ENCODE peak calls at places on chromosomes 13 and 19, in six cellular contexts. X, W, L, P, T and S are unnamed samples.

GRCh38 chr13:99075268-99076191 is 97.7 kb upstream of the DOCK9 start:
- DNase-seq in T (no peak), L (no peak), X (no peak), P (no peak), W (no peak), S (no peak)

GRCh38 chr19:36120092-36120983 is 5.1 kb downstream of the TBCB start:
- DNase-seq in P (no peak), W (no peak), X (no peak), L (no peak), T (no peak), S (no peak)

GRCh38 chr13:110950356-110950755 is 35.5 kb upstream of the ANKRD10 start:
- DNase-seq in T (no peak), L (no peak), P (no peak), X (no peak), W (no peak), S (no peak)

GRCh38 chr13:108947551-108948030 is 318.2 kb downstream of the MYO16 start:
- DNase-seq in T (no peak), W (no peak), L (no peak), X (no peak), P (no peak), S (no peak)

GRCh38 chr19:7293795-7294570 is at the start of gene INSR:
- DNase-seq in P (peak; percentile 90), L (peak; percentile 95), X (peak; percentile 88), W (peak; percentile 48), T (peak; percentile 94), S (peak; percentile 94)

GRCh38 chr19:11639602-11640471 is 42.6 kb downstream of the ZNF627 start:
- DNase-seq in L (peak; percentile 99), W (peak; percentile 89), T (peak; percentile 96), P (peak; percentile 96), X (peak; percentile 98), S (peak; percentile 99)

GRCh38 chr19:32539240-32539916 is 41.6 kb upstream of the PDCD5 start:
- DNase-seq in P (no peak), L (no peak), X (no peak), T (no peak), W (no peak), S (peak; percentile 68)

GRCh38 chr13:42594577-42595571 is 20.9 kb downstream of the TNFSF11 start:
- DNase-seq in L (peak; percentile 87), T (no peak), X (peak; percentile 51), P (peak; percentile 42), W (peak; percentile 36), S (peak; percentile 71)

GRCh38 chr13:26021516-26021915 is 30.3 kb downstream of the SHISA2 start:
- DNase-seq in X (no peak), L (no peak), W (no peak), T (no peak), P (no peak), S (no peak)

GRCh38 chr13:35964764-35965163 is 166.4 kb downstream of the DCLK1 start:
- DNase-seq in X (no peak), T (no peak), P (no peak), L (peak; percentile 41), W (no peak), S (no peak)

GRCh38 chr19:54570316-54570715 is 3.3 kb upstream of the LILRA2 start:
- DNase-seq in X (no peak), L (no peak), W (no peak), P (no peak), T (no peak), S (no peak)

GRCh38 chr13:46295531-46296464 is 84.1 kb downstream of the LRRC63 start:
- DNase-seq in W (peak; percentile 62), X (no peak), T (no peak), L (no peak), P (no peak), S (peak; percentile 32)

GRCh38 chr13:84607614-84608013 is 725.3 kb upstream of the SLITRK1 start:
- DNase-seq in W (no peak), L (no peak), P (no peak), X (no peak), T (no peak), S (no peak)

GRCh38 chr19:39916851-39917396 is 17.5 kb downstream of the FCGBP start:
- DNase-seq in L (no peak), P (no peak), W (no peak), T (no peak), X (no peak), S (no peak)

GRCh38 chr13:24664726-24665409 is 15.3 kb upstream of the ATP12A start:
- DNase-seq in T (no peak), P (no peak), X (no peak), L (no peak), W (no peak), S (no peak)

GRCh38 chr19:55346725-55347441 is 7.2 kb downstream of the KMT5C start:
- DNase-seq in W (no peak), L (no peak), X (no peak), T (no peak), P (no peak), S (no peak)

GRCh38 chr19:7879102-7879770 is 5.0 kb upstream of the PRR36 start:
- DNase-seq in P (no peak), T (no peak), X (no peak), W (no peak), L (no peak), S (no peak)

GRCh38 chr19:55027472-55028337 is 10.4 kb downstream of the GP6 start:
- DNase-seq in W (no peak), P (no peak), L (no peak), T (no peak), X (no peak), S (no peak)

GRCh38 chr13:29483211-29483610 is 112.3 kb downstream of the SLC7A1 start:
- DNase-seq in L (no peak), W (no peak), X (no peak), T (no peak), P (peak; percentile 51), S (no peak)

GRCh38 chr13:53783466-53783865 is 754.9 kb downstream of the OLFM4 start:
- DNase-seq in T (peak; percentile 35), L (peak; percentile 6), X (no peak), P (no peak), W (no peak), S (no peak)

GRCh38 chr19:48400018-48400742 is 6.7 kb downstream of the GRIN2D start:
- DNase-seq in X (peak; percentile 98), P (peak; percentile 49), T (no peak), W (peak; percentile 37), L (peak; percentile 70), S (no peak)

GRCh38 chr19:18204394-18205179 is 745 bp upstream of the RAB3A start:
- DNase-seq in T (no peak), P (peak; percentile 80), L (peak; percentile 87), W (peak; percentile 76), X (no peak), S (peak; percentile 58)

GRCh38 chr19:18205180-18205915 is 1.5 kb upstream of the RAB3A start:
- DNase-seq in T (peak; percentile 88), W (peak; percentile 88), X (peak; percentile 58), L (peak; percentile 84), P (peak; percentile 92), S (peak; percentile 78)

GRCh38 chr19:18211683-18212082 is 7.8 kb upstream of the RAB3A start:
- DNase-seq in X (no peak), P (no peak), W (no peak), L (no peak), T (no peak), S (no peak)

GRCh38 chr19:18206018-18206417 is 2.2 kb upstream of the RAB3A start:
- DNase-seq in X (no peak), L (peak; percentile 2), T (no peak), W (no peak), P (no peak), S (no peak)

DNA sequence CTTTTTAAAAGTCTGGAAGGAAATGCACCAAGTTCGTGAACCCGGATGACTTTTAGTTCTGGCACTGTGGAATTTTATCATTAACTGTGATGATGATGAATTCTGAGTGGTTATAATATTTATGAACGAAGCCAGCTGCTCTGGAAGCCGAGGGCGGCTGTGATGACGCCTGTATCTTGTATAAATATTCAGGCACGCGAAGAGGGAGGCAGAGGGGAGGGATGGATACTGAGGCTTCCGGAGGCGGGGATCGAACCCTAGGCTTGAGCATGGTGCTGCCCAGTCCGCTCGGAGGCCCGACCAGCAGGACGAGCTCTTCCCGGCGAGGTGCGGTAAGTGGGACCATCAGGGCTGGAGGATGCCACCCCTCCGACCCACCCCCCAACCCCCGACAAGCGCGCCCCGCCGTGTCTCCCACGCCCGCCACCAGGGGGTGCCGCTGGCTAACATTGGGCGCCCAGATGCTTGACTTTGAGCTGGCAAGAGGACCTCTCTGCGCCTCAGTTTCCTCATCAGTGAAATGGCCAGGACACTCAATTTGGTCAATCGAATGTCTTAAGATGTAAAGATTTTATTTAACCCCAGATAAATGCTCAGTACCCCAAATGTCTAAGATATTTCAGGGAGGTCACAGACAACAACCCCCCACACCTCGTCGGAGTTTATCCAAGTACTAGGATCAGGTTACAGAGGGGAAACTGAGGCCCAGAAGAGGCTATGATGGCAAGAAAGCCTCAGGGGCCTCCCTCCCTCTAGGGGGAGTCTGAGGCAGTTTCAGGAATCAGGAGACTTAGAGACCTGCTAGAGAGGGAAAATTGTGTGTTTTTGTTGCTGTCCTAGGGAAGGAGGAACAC is 4.5 kb upstream of the RAB3A start:
- DNase-seq in X (peak; percentile 72), P (peak; percentile 35), T (peak; percentile 88), L (no peak), W (peak; percentile 38), S (no peak)
- TF ChIP-seq CTCF in X (peak; percentile 76), P (peak; percentile 69), T (peak; percentile 67), L (peak; percentile 60), W (no peak), S (peak; percentile 63)

GRCh38 chr13:96652506-96652905 is 341.8 kb downstream of the OXGR1 start:
- DNase-seq in P (no peak), X (no peak), T (no peak), W (no peak), L (no peak), S (no peak)
- H3K4me1 ChIP-seq in P (no peaks in the 10 kb centered on the region), X (no peaks in the 10 kb centered on the region), T (no peaks in the 10 kb centered on the region), W (no peaks in the 10 kb centered on the region), L (no peaks in the 10 kb centered on the region), S (no peaks in the 10 kb centered on the region)

DNA sequence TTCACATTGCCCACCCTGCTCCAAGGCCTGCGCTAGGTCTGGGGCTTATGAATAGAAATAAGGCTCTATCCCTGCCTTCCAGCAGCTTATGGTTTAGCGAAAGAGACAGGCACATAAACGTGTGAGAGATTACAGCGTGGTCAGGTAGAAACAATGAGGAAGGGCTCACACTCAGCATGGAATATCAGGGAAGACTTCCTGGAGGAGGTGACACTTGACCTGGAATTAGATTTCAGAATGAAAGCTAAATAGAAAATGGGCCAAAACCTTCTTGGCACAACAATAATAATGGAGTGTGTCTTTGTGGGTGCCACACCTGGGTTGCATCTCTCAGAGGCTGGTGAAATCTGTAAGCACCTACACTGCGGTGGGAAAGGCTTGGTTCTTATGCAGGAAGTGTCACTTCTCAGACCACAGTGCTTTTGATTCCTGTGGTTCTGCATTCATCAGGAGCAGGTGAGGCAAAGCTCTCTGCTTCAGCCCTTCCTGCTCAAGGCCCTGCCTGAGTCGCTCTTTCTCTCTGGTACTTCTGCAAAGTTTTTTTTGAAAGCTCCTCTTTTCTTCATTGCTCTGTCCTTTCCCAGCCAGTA is 430.3 kb downstream of the ZNF536 start:
- DNase-seq in P (no peak), W (no peak), L (no peak), X (no peak), T (no peak), S (no peak)
- TF ChIP-seq CTCF in P (no peak), W (no peak), L (no peak), X (no peak), T (no peak), S (no peak)

DNA sequence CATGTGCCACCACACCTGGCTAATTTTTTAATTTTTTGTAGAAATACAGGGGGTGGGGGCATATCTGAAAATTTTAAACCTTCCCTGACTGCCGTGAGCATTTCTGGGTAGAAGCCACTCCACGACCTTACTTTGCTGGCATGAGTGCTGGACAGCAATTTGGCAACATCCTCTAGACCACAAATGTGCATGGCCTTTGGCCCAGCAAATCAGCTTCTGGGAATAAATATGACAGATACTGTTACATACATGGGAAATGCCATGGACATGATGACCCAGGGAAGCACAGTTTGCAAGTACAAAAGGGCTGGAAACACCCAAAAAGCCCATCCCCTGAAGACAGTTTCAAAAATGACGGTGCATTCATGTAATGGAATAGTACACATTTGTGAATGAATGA is 3.2 kb upstream of the PVR start:
- DNase-seq in T (no peak), P (no peak), L (no peak), X (no peak), W (no peak), S (peak; percentile 20)
- H3K4me1 ChIP-seq in T (no peaks in the 10 kb centered on the region), P (no peaks in the 10 kb centered on the region), L (peaks cover 51% of the 10 kb centered on the region), X (no peaks in the 10 kb centered on the region), W (no peaks in the 10 kb centered on the region), S (peaks cover 42% of the 10 kb centered on the region)